ENCODE peak calls at places on chromosomes 13 and 19, in eight cellular contexts. U is tibial nerve, Q is neural progenitor cell, X is pancreas, V is dorsolateral prefrontal cortex, S is heart right ventricle, H is MM.1S, R is kidney. O is an unnamed sample.

GRCh38 chr19:21751379-21751778 is 16.0 kb downstream of the ZNF100 start:
- DNase-seq in U (no peak), Q (no peak), X (no peak), V (no peak), S (no peak), H (no peak), R (no peak), O (no peak)

GRCh38 chr19:2573916-2574315 is 98.0 kb downstream of the GADD45B start:
- DNase-seq in U (no peak), Q (no peak), X (no peak), V (no peak), S (no peak), H (no peak), R (no peak), O (peak; percentile 71)

GRCh38 chr19:42052241-42052863 is 17.7 kb downstream of the GRIK5 start:
- DNase-seq in U (no peak), Q (no peak), X (no peak), V (no peak), S (no peak), H (no peak), R (no peak), O (no peak)

GRCh38 chr13:25192936-25193335 is 20.8 kb upstream of the AMER2 start:
- DNase-seq in U (no peak), Q (no peak), X (no peak), V (peak; percentile 94), S (no peak), H (no peak), R (no peak), O (no peak)

GRCh38 chr13:27926644-27927434 is 7.0 kb downstream of the PDX1 start:
- DNase-seq in U (no peak), Q (peak; percentile 49), X (no peak), V (no peak), S (no peak), H (no peak), R (no peak), O (no peak)

GRCh38 chr19:11479090-11479469 is 1.8 kb downstream of the ELAVL3 start:
- DNase-seq in U (no peak), Q (no peak), X (no peak), V (no peak), S (no peak), H (no peak), R (no peak), O (no peak)

GRCh38 chr19:49954092-49954825 is 6.7 kb downstream of the SIGLEC11 start:
- DNase-seq in U (no peak), Q (no peak), X (no peak), V (no peak), S (no peak), H (no peak), R (peak; percentile 50), O (peak; percentile 49)

GRCh38 chr13:57627663-57628062 is 3.9 kb upstream of the PCDH17 start:
- DNase-seq in U (no peak), Q (peak; percentile 26), X (no peak), V (no peak), S (no peak), H (peak; percentile 21), R (no peak), O (no peak)

DNA sequence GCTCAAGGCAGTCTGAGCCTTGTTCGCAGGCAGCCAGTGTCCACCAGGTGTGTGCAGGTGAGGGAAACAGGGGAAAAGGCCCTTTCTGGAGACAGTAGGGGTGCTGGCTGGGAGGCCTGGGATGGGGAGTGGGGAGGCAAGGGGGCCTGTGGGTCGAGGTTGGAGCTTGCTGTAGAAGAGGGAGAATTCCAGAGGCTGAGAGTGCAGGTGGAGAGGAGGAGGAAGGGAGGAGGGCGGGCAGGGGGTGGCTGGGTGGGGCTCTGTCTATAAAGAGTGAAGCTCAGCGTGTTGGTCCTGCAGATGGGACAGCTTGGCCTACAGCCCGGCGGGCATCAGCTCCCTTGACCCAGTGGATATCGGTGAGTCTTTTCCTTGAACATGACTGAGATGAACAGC is at the start of gene CCL25:
- DNase-seq in U (no peak), Q (no peak), X (no peak), V (no peak), S (no peak), H (no peak), R (no peak), O (no peak)
- H3K4me3 ChIP-seq in U (no peak within 1 kb of the TSS), Q (no peak within 1 kb of the TSS), X (no peak within 1 kb of the TSS), V (no peak within 1 kb of the TSS), S (no peak within 1 kb of the TSS), H (peak within 1 kb of the TSS; percentile 22), R (no peak within 1 kb of the TSS), O (no peak within 1 kb of the TSS)

DNA sequence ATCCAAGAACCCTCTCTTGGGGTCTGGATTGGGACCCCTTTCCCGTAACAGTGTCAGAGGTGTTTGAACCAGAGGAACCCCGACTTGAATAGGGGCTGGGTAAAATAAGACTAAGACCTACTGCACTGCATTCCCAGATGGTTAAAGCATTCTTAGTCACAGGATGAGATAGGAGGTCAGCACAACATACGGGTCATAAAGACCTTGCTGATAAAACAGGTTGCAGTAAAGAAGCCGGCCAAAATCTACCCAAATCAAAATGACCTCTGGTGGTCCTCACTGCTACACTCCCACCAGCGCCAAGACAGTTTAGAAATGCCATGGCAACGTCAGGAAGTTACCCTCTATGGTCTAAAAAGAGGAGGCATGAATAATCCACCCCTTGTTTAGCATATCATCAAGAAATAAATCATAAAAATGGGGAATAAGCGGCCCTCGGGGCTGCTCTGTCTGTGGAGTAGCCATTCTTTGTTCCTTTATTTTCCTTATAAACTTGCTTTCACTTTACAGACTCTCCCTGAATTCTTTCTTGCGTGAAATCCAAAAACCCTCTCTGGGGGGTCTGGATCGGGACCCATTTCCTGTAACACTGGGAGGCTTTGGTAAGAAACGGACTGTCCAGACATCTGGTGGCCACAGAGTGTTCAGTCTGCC is 4.4 kb upstream of the SIN3B start:
- DNase-seq in U (no peak), Q (peak; percentile 18), X (no peak), V (no peak), S (no peak), H (no peak), R (no peak), O (no peak)
- H3K4me3 ChIP-seq in U (peak overlapping the region; percentile 24), Q (no peak overlapping the region), X (peak overlapping the region; percentile 10), V (peak overlapping the region; percentile 47), S (peak overlapping the region; percentile 34), H (no peak overlapping the region), R (peak overlapping the region; percentile 66), O (peak overlapping the region; percentile 75)

GRCh38 chr19:53466726-53467125 is 807 bp upstream of the ZNF813 start:
- DNase-seq in U (no peak), Q (peak; percentile 7), X (no peak), V (no peak), S (no peak), H (no peak), R (no peak), O (no peak)
- H3K4me3 ChIP-seq in U (peak overlapping the region; percentile 71), Q (peak overlapping the region; percentile 98), X (no peak overlapping the region), V (peak overlapping the region; percentile 65), S (peak overlapping the region; percentile 73), H (no peak overlapping the region), R (peak overlapping the region; percentile 80), O (no peak overlapping the region)

GRCh38 chr19:17871878-17872250 is at the start of gene SLC5A5:
- DNase-seq in U (no peak), Q (peak; percentile 45), X (no peak), V (no peak), S (no peak), H (no peak), R (no peak), O (no peak)

GRCh38 chr19:17872251-17873001 is 681 bp downstream of the SLC5A5 start:
- DNase-seq in U (no peak), Q (no peak), X (no peak), V (no peak), S (no peak), H (no peak), R (peak; percentile 77), O (no peak)

GRCh38 chr19:17874423-17875135 is 2.8 kb downstream of the SLC5A5 start:
- DNase-seq in U (no peak), Q (no peak), X (no peak), V (no peak), S (no peak), H (no peak), R (no peak), O (no peak)

GRCh38 chr19:17871032-17871877 is 490 bp upstream of the SLC5A5 start:
- DNase-seq in U (no peak), Q (no peak), X (no peak), V (no peak), S (no peak), H (no peak), R (no peak), O (no peak)

DNA sequence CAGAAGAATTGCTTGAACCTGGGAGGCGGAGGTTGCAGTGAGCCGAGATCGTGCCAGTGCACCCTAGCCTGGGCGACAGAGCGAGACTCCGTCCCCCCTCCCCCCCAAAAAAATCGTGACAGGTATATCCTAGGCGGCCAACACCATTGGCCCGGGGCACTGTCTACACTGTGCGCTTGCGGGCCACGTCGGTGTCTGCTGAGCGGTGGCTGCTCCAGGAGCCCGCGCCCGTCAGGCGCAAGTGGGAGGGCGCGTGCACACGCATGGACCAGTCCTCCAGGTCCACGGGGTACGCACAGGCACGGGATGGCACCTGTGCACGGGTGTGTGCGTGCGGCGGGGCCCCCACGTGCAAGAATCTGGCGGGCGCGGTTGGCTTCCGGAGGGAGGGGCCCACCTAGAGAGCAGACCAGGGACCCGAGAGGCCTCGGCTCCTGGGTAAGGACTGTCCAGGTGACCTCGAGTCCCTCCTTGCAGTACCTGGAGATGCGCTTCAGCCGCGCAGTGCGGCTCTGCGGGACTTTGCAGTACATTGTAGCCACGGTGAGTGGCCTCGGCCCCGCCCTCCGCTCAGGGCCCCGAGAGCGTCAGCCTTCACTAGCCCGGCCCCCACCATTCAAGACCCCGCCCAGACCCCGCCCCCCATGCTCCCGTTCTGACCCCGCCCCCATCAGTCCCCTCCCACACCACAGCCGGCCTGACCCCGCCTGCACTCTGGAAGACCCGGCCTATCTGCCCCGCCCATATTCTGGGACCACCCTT is 2.1 kb downstream of the SLC5A5 start:
- DNase-seq in U (no peak), Q (peak; percentile 94), X (no peak), V (no peak), S (no peak), H (peak; percentile 12), R (no peak), O (no peak)
- H3K4me3 ChIP-seq in U (no peak overlapping the region), Q (peak overlapping the region; percentile 60), X (no peak overlapping the region), V (no peak overlapping the region), S (no peak overlapping the region), H (no peak overlapping the region), R (no peak overlapping the region), O (no peak overlapping the region)

DNA sequence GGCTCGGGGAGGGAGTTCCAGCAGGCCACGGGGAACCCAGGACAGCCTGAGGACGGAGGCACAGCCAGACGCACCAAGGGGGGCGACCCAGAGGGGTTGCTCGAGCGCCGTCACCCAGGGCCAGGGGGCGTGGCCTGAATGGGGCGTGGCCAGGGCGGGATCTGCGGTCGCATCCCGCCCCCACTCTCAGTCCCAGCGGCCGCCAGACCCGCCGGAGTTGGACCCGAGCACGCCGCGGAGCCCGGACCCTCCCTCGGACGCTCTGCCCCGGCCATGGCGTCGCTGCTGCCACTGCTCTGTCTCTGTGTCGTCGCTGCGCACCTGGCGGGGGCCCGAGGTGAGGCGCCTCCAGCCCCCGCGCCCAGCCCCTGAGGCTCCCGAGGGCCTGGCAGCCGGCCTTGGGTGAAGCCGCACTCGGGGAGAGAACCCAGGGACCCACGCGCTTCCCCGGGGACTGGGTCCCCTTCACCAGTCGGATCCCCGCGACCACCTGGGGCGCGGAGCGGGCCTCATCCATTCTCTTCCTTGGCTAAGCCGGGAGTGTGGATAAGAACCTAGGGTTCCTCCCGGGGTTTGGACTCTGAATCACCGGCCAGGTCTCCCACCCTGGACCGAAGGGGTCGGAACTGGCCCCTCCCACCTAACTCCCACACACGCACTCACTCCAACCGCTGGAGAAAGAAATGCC is at the start of gene CILP2:
- DNase-seq in U (no peak), Q (peak; percentile 86), X (no peak), V (no peak), S (peak; percentile 48), H (no peak), R (peak; percentile 84), O (peak; percentile 86)
- H3K4me3 ChIP-seq in U (no peak within 1 kb of the TSS), Q (peak within 1 kb of the TSS; percentile 56), X (no peak within 1 kb of the TSS), V (peak within 1 kb of the TSS; percentile 37), S (peak within 1 kb of the TSS; percentile 19), H (no peak within 1 kb of the TSS), R (no peak within 1 kb of the TSS), O (no peak within 1 kb of the TSS)

O was measured in aorta.